ENCODE peak calls at places on chromosomes 7 and 10, in six cellular contexts. T is AG04450; I is activated CD4-positive, alpha-beta T cell treated with anti-CD3 and anti-CD28 coated beads for 24 hours; X is SJSA1; J is SK-MEL-5; K is transverse colon. Q is an unnamed sample.

GRCh38 chr7:150406565-150407421 is 27.7 kb downstream of the ZNF775 start:
- DNase-seq in T (no peak), I (no peak), X (no peak), J (no peak), K (peak), Q (no peak)

GRCh38 chr10:118950190-118950658 is 79.3 kb upstream of the NANOS1 start:
- DNase-seq in T (no peak), I (no peak), X (no peak), J (no peak), K (no peak), Q (no peak)

GRCh38 chr10:18659784-18660561 is 742 bp downstream of the ARL5B start:
- DNase-seq in T (no peak), I (no peak), X (no peak), J (peak), K (peak), Q (no peak)

GRCh38 chr10:62559481-62560206 is 185.5 kb downstream of the ZNF365 start:
- DNase-seq in T (no peak), I (no peak), X (no peak), J (no peak), K (no peak), Q (no peak)

GRCh38 chr10:44862917-44863316 is 48.2 kb upstream of the TMEM72 start:
- DNase-seq in T (no peak), I (no peak), X (no peak), J (no peak), K (no peak), Q (no peak)

GRCh38 chr7:150351587-150352194 is 10.3 kb upstream of the RARRES2 start:
- DNase-seq in T (no peak), I (no peak), X (no peak), J (no peak), K (no peak), Q (no peak)

GRCh38 chr7:82945480-82945879 is 217.2 kb downstream of the PCLO start:
- DNase-seq in T (no peak), I (no peak), X (no peak), J (no peak), K (no peak), Q (peak)

GRCh38 chr7:45915606-45916005 is 5.5 kb downstream of the IGFBP3 start:
- DNase-seq in T (no peak), I (no peak), X (no peak), J (no peak), K (no peak), Q (no peak)

GRCh38 chr7:29332875-29333482 is 138.4 kb downstream of the CHN2 start:
- DNase-seq in T (no peak), I (no peak), X (no peak), J (no peak), K (no peak), Q (no peak)